ENCODE peak calls at places on chromosomes 13 and 19, in seven cellular contexts. One of them, this sample, is unnamed.

GRCh38 chr13:102584423-102584822 is 12.4 kb upstream of the TPP2 start:
- DNase-seq in GM12892: no peak
- DNase-seq in K562: peak; percentile 27
- DNase-seq in GM12891: no peak
- DNase-seq in GM12878: no peak
- DNase-seq in SK-N-SH: no peak
- DNase-seq in H1: no peak
- DNase-seq in this sample: no peak

GRCh38 chr19:28980236-28980868 is 232.6 kb downstream of the UQCRFS1 start:
- DNase-seq in H1: no peak
- DNase-seq in GM12878: no peak
- DNase-seq in GM12892: no peak
- DNase-seq in SK-N-SH: no peak
- DNase-seq in K562: no peak
- DNase-seq in GM12891: no peak
- DNase-seq in this sample: no peak

GRCh38 chr19:22532388-22533310 is 101.5 kb upstream of the ZNF492 start:
- DNase-seq in GM12891: no peak
- DNase-seq in SK-N-SH: no peak
- DNase-seq in GM12892: no peak
- DNase-seq in H1: no peak
- DNase-seq in K562: no peak
- DNase-seq in GM12878: no peak
- DNase-seq in this sample: no peak

GRCh38 chr19:47713046-47714021 is at the start of gene EHD2:
- DNase-seq in GM12878: no peak
- DNase-seq in K562: peak; percentile 89
- DNase-seq in SK-N-SH: peak; percentile 88
- DNase-seq in H1: no peak
- DNase-seq in GM12891: peak; percentile 62
- DNase-seq in GM12892: no peak
- DNase-seq in this sample: no peak

GRCh38 chr19:16612631-16613030 is 15.4 kb downstream of the MED26 start:
- DNase-seq in K562: no peak
- DNase-seq in GM12892: no peak
- DNase-seq in SK-N-SH: no peak
- DNase-seq in H1: no peak
- DNase-seq in GM12891: no peak
- DNase-seq in GM12878: no peak
- DNase-seq in this sample: no peak

GRCh38 chr19:35029737-35030256 is 473 bp upstream of the SCN1B start:
- DNase-seq in GM12878: no peak
- DNase-seq in GM12892: no peak
- DNase-seq in SK-N-SH: peak; percentile 63
- DNase-seq in H1: no peak
- DNase-seq in GM12891: no peak
- DNase-seq in K562: no peak
- DNase-seq in this sample: no peak

GRCh38 chr13:94112731-94113130 is 366.8 kb downstream of the DCT start:
- DNase-seq in GM12892: no peak
- DNase-seq in K562: no peak
- DNase-seq in H1: no peak
- DNase-seq in GM12878: no peak
- DNase-seq in SK-N-SH: no peak
- DNase-seq in GM12891: no peak
- DNase-seq in this sample: no peak

GRCh38 chr13:55345197-55345596 is 1795.5 kb upstream of the PRR20A start:
- DNase-seq in SK-N-SH: no peak
- DNase-seq in GM12892: no peak
- DNase-seq in GM12878: no peak
- DNase-seq in H1: no peak
- DNase-seq in K562: no peak
- DNase-seq in GM12891: no peak
- DNase-seq in this sample: no peak

GRCh38 chr19:10211691-10212090 is 16.9 kb upstream of the DNMT1 start:
- DNase-seq in GM12891: no peak
- DNase-seq in SK-N-SH: no peak
- DNase-seq in K562: no peak
- DNase-seq in GM12892: no peak
- DNase-seq in H1: no peak
- DNase-seq in GM12878: no peak
- DNase-seq in this sample: no peak

GRCh38 chr19:16594131-16594586 is 21.9 kb upstream of the SLC35E1 start:
- DNase-seq in GM12892: no peak
- DNase-seq in GM12891: no peak
- DNase-seq in H1: no peak
- DNase-seq in K562: no peak
- DNase-seq in SK-N-SH: no peak
- DNase-seq in GM12878: no peak
- DNase-seq in this sample: no peak

GRCh38 chr13:108220042-108220441 is 1.9 kb downstream of the ABHD13 start:
- DNase-seq in GM12892: no peak
- DNase-seq in SK-N-SH: no peak
- DNase-seq in GM12891: no peak
- DNase-seq in GM12878: no peak
- DNase-seq in H1: no peak
- DNase-seq in K562: peak; percentile 12
- DNase-seq in this sample: peak; percentile 9

GRCh38 chr19:40341601-40342482 is 6.4 kb downstream of the C19orf47 start:
- DNase-seq in GM12878: no peak
- DNase-seq in GM12892: no peak
- DNase-seq in SK-N-SH: no peak
- DNase-seq in GM12891: no peak
- DNase-seq in H1: no peak
- DNase-seq in K562: no peak
- DNase-seq in this sample: no peak

GRCh38 chr13:62687727-62688126 is 1272.1 kb upstream of the PCDH20 start:
- DNase-seq in GM12892: no peak
- DNase-seq in K562: no peak
- DNase-seq in SK-N-SH: no peak
- DNase-seq in GM12878: no peak
- DNase-seq in GM12891: no peak
- DNase-seq in H1: no peak
- DNase-seq in this sample: no peak

GRCh38 chr19:49201042-49201441 is 43.5 kb downstream of the TRPM4 start:
- DNase-seq in GM12878: no peak
- DNase-seq in H1: no peak
- DNase-seq in K562: no peak
- DNase-seq in GM12891: no peak
- DNase-seq in SK-N-SH: no peak
- DNase-seq in GM12892: no peak
- DNase-seq in this sample: no peak

GRCh38 chr13:47707414-47707813 is 293.7 kb downstream of the SUCLA2 start:
- DNase-seq in H1: no peak
- DNase-seq in K562: no peak
- DNase-seq in GM12891: no peak
- DNase-seq in GM12892: no peak
- DNase-seq in SK-N-SH: no peak
- DNase-seq in GM12878: no peak
- DNase-seq in this sample: no peak

GRCh38 chr13:76852991-76853390 is 33.2 kb downstream of the KCTD12 start:
- DNase-seq in H1: no peak
- DNase-seq in GM12891: no peak
- DNase-seq in GM12878: no peak
- DNase-seq in SK-N-SH: no peak
- DNase-seq in K562: no peak
- DNase-seq in GM12892: no peak
- DNase-seq in this sample: no peak

GRCh38 chr19:44643605-44644390 is at the start of gene PVR:
- DNase-seq in GM12878: no peak
- DNase-seq in GM12891: peak; percentile 42
- DNase-seq in SK-N-SH: peak; percentile 95
- DNase-seq in K562: peak; percentile 58
- DNase-seq in GM12892: no peak
- DNase-seq in H1: peak; percentile 29
- DNase-seq in this sample: peak; percentile 50

GRCh38 chr13:47039106-47039505 is 142.3 kb upstream of the HTR2A start:
- DNase-seq in GM12891: no peak
- DNase-seq in SK-N-SH: no peak
- DNase-seq in K562: no peak
- DNase-seq in GM12892: no peak
- DNase-seq in H1: no peak
- DNase-seq in GM12878: no peak
- DNase-seq in this sample: no peak

GRCh38 chr19:17041994-17042393 is 15.4 kb upstream of the CPAMD8 start:
- DNase-seq in GM12891: no peak
- DNase-seq in H1: no peak
- DNase-seq in SK-N-SH: no peak
- DNase-seq in GM12892: no peak
- DNase-seq in GM12878: no peak
- DNase-seq in K562: no peak
- DNase-seq in this sample: no peak

GRCh38 chr19:30342901-30343300 is 29.3 kb upstream of the ZNF536 start:
- DNase-seq in GM12878: no peak
- DNase-seq in GM12891: no peak
- DNase-seq in GM12892: no peak
- DNase-seq in H1: no peak
- DNase-seq in K562: no peak
- DNase-seq in SK-N-SH: no peak
- DNase-seq in this sample: no peak

GRCh38 chr19:13014101-13014920 is 19.0 kb downstream of the NFIX start:
- DNase-seq in SK-N-SH: no peak
- DNase-seq in H1: no peak
- DNase-seq in GM12878: no peak
- DNase-seq in GM12892: no peak
- DNase-seq in GM12891: no peak
- DNase-seq in K562: no peak
- DNase-seq in this sample: no peak

GRCh38 chr19:5122671-5123409 is 153.9 kb downstream of the KDM4B start:
- DNase-seq in SK-N-SH: no peak
- DNase-seq in GM12891: no peak
- DNase-seq in K562: no peak
- DNase-seq in H1: no peak
- DNase-seq in GM12878: no peak
- DNase-seq in GM12892: no peak
- DNase-seq in this sample: no peak

GRCh38 chr19:5122121-5122400 is 153.1 kb downstream of the KDM4B start:
- DNase-seq in GM12892: no peak
- DNase-seq in GM12891: no peak
- DNase-seq in K562: no peak
- DNase-seq in GM12878: no peak
- DNase-seq in H1: no peak
- DNase-seq in SK-N-SH: no peak
- DNase-seq in this sample: no peak

GRCh38 chr19:5120321-5120720 is 151.4 kb downstream of the KDM4B start:
- DNase-seq in K562: no peak
- DNase-seq in GM12892: no peak
- DNase-seq in GM12878: no peak
- DNase-seq in SK-N-SH: no peak
- DNase-seq in H1: no peak
- DNase-seq in GM12891: no peak
- DNase-seq in this sample: no peak

GRCh38 chr19:5120833-5121232 is 151.9 kb downstream of the KDM4B start:
- DNase-seq in K562: no peak
- DNase-seq in SK-N-SH: no peak
- DNase-seq in GM12891: no peak
- DNase-seq in GM12892: no peak
- DNase-seq in H1: no peak
- DNase-seq in GM12878: no peak
- DNase-seq in this sample: no peak

GRCh38 chr19:5121286-5122120 is 152.6 kb downstream of the KDM4B start:
- DNase-seq in GM12892: no peak
- DNase-seq in GM12878: no peak
- DNase-seq in K562: no peak
- DNase-seq in SK-N-SH: no peak
- DNase-seq in H1: no peak
- DNase-seq in GM12891: no peak
- DNase-seq in this sample: no peak
- TF ChIP-seq TAF1 in GM12892: no peak
- TF ChIP-seq TAF1 in GM12878: no peak
- TF ChIP-seq TAF1 in K562: no peak
- TF ChIP-seq TAF1 in SK-N-SH: no peak
- TF ChIP-seq TAF1 in H1: no peak
- TF ChIP-seq TAF1 in GM12891: no peak
- TF ChIP-seq TAF1 in this sample: no peak

GRCh38 chr13:39602277-39602613 is 748 bp downstream of the LHFPL6 start:
- DNase-seq in GM12891: no peak
- DNase-seq in SK-N-SH: no peak
- DNase-seq in GM12878: no peak
- DNase-seq in H1: no peak
- DNase-seq in K562: no peak
- DNase-seq in GM12892: peak; percentile 19
- DNase-seq in this sample: no peak

GRCh38 chr13:39604736-39605135 is 1.7 kb upstream of the LHFPL6 start:
- DNase-seq in GM12891: no peak
- DNase-seq in H1: no peak
- DNase-seq in GM12878: no peak
- DNase-seq in K562: no peak
- DNase-seq in SK-N-SH: no peak
- DNase-seq in GM12892: no peak
- DNase-seq in this sample: no peak

GRCh38 chr13:39603424-39603947 is 493 bp upstream of the LHFPL6 start:
- DNase-seq in SK-N-SH: peak; percentile 25
- DNase-seq in GM12878: no peak
- DNase-seq in H1: no peak
- DNase-seq in GM12892: no peak
- DNase-seq in K562: no peak
- DNase-seq in GM12891: no peak
- DNase-seq in this sample: no peak

GRCh38 chr13:39601636-39602035 is 1.4 kb downstream of the LHFPL6 start:
- DNase-seq in SK-N-SH: no peak
- DNase-seq in K562: no peak
- DNase-seq in GM12878: no peak
- DNase-seq in GM12892: no peak
- DNase-seq in GM12891: no peak
- DNase-seq in H1: no peak
- DNase-seq in this sample: no peak

GRCh38 chr13:39602614-39603366 is at the start of gene LHFPL6:
- DNase-seq in GM12891: peak; percentile 70
- DNase-seq in H1: peak; percentile 46
- DNase-seq in GM12892: peak; percentile 61
- DNase-seq in SK-N-SH: peak; percentile 88
- DNase-seq in GM12878: no peak
- DNase-seq in K562: peak; percentile 1
- DNase-seq in this sample: peak; percentile 3
- TF ChIP-seq TAF1 in GM12891: no peak
- TF ChIP-seq TAF1 in H1: no peak
- TF ChIP-seq TAF1 in GM12892: no peak
- TF ChIP-seq TAF1 in SK-N-SH: no peak
- TF ChIP-seq TAF1 in GM12878: no peak
- TF ChIP-seq TAF1 in K562: no peak
- TF ChIP-seq TAF1 in this sample: no peak

DNA sequence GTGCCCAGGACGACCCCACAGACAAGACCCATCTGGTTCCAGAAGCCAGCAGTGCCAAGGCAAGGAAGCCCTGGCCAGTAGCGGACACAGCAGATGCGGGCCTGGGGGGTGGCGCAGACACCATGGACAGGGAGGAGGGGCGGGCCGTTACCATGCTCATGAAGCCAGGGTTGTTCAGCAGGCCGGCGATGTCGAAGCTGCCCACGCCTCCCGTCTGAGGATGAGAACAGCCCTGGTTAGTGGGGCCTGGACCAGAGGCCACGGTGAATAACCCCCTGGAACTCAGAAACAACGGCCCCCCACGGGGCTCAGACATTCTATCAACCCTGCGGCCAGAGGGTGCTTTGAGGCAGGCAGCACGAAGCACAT is 21.5 kb upstream of the SLC39A3 start:
- DNase-seq in GM12878: no peak
- DNase-seq in SK-N-SH: no peak
- DNase-seq in GM12891: no peak
- DNase-seq in H1: no peak
- DNase-seq in GM12892: no peak
- DNase-seq in K562: no peak
- DNase-seq in this sample: no peak
- TF ChIP-seq TAF1 in GM12878: no peak
- TF ChIP-seq TAF1 in SK-N-SH: no peak
- TF ChIP-seq TAF1 in GM12891: no peak
- TF ChIP-seq TAF1 in H1: no peak
- TF ChIP-seq TAF1 in GM12892: no peak
- TF ChIP-seq TAF1 in K562: no peak
- TF ChIP-seq TAF1 in this sample: no peak

GRCh38 chr13:39916330-39916729 is 260.9 kb downstream of the COG6 start:
- DNase-seq in SK-N-SH: no peak
- DNase-seq in GM12892: no peak
- DNase-seq in H1: no peak
- DNase-seq in GM12891: no peak
- DNase-seq in K562: no peak
- DNase-seq in GM12878: no peak
- DNase-seq in this sample: no peak
- TF ChIP-seq TAF1 in SK-N-SH: no peak
- TF ChIP-seq TAF1 in GM12892: no peak
- TF ChIP-seq TAF1 in H1: no peak
- TF ChIP-seq TAF1 in GM12891: no peak
- TF ChIP-seq TAF1 in K562: no peak
- TF ChIP-seq TAF1 in GM12878: no peak
- TF ChIP-seq TAF1 in this sample: no peak